ENCODE peak calls at places on chromosome 9, in nine cellular contexts. H, D, T, B, C, J, X, A and R are unnamed samples.

GRCh38 chr9:128937310-128938165 is 9.9 kb downstream of the DOLK start:
- DNase-seq in H (no peak), D (no peak), T (no peak), B (no peak), C (no peak), J (no peak), X (no peak), A (no peak), R (no peak)

GRCh38 chr9:88953401-88954029 is 37.8 kb upstream of the S1PR3 start:
- DNase-seq in H (no peak), D (peak; percentile 71), T (peak; percentile 43), B (peak; percentile 78), C (no peak), J (peak; percentile 69), X (no peak), A (no peak), R (peak; percentile 66)

GRCh38 chr9:18720691-18721090 is 246.7 kb downstream of the ADAMTSL1 start:
- DNase-seq in H (no peak), D (no peak), T (no peak), B (peak; percentile 20), C (no peak), J (peak; percentile 19), X (no peak), A (no peak), R (no peak)

GRCh38 chr9:128056887-128057723 is 10.0 kb downstream of the NAIF1 start:
- DNase-seq in H (no peak), D (no peak), T (no peak), B (no peak), C (peak; percentile 40), J (no peak), X (no peak), A (no peak), R (no peak)

GRCh38 chr9:130336885-130337284 is 71.3 kb downstream of the HMCN2 start:
- DNase-seq in H (no peak), D (no peak), T (no peak), B (no peak), C (no peak), J (no peak), X (no peak), A (no peak), R (no peak)

GRCh38 chr9:127877566-127877998 is at the start of gene AK1:
- DNase-seq in H (no peak), D (peak; percentile 87), T (peak; percentile 87), B (peak; percentile 77), C (peak; percentile 74), J (peak; percentile 68), X (peak; percentile 78), A (no peak), R (peak; percentile 79)

GRCh38 chr9:37149646-37150308 is 29.4 kb downstream of the ZCCHC7 start:
- DNase-seq in H (no peak), D (no peak), T (no peak), B (no peak), C (no peak), J (no peak), X (no peak), A (no peak), R (no peak)

GRCh38 chr9:133490201-133490681 is 11.3 kb upstream of the SLC2A6 start:
- DNase-seq in H (no peak), D (no peak), T (no peak), B (no peak), C (no peak), J (no peak), X (no peak), A (no peak), R (no peak)

GRCh38 chr9:86469476-86470087 is 115.4 kb upstream of the TUT7 start:
- DNase-seq in H (no peak), D (no peak), T (no peak), B (no peak), C (no peak), J (no peak), X (no peak), A (no peak), R (no peak)

GRCh38 chr9:133601746-133602145 is 7.4 kb downstream of the FAM163B start:
- DNase-seq in H (no peak), D (no peak), T (no peak), B (no peak), C (no peak), J (no peak), X (no peak), A (no peak), R (no peak)

GRCh38 chr9:23123048-23123632 is 676.5 kb downstream of the DMRTA1 start:
- DNase-seq in H (no peak), D (no peak), T (peak; percentile 7), B (peak; percentile 42), C (peak; percentile 7), J (peak; percentile 8), X (no peak), A (no peak), R (peak; percentile 29)

GRCh38 chr9:93123561-93124283 is 10.3 kb downstream of the NINJ1 start:
- DNase-seq in H (no peak), D (peak; percentile 46), T (no peak), B (no peak), C (no peak), J (no peak), X (peak; percentile 10), A (no peak), R (no peak)

GRCh38 chr9:75852746-75853145 is 37.7 kb upstream of the PCSK5 start:
- DNase-seq in H (no peak), D (no peak), T (no peak), B (no peak), C (no peak), J (no peak), X (no peak), A (no peak), R (no peak)

GRCh38 chr9:136201609-136202448 is 3.1 kb downstream of the LHX3 start:
- DNase-seq in H (no peak), D (peak; percentile 65), T (peak; percentile 81), B (no peak), C (no peak), J (no peak), X (no peak), A (no peak), R (no peak)

GRCh38 chr9:105690742-105691141 is 3.6 kb upstream of the TMEM38B start:
- DNase-seq in H (no peak), D (no peak), T (peak; percentile 48), B (peak; percentile 58), C (no peak), J (peak; percentile 17), X (no peak), A (no peak), R (no peak)

GRCh38 chr9:96217358-96217755 is 84.6 kb downstream of the HSD17B3 start:
- DNase-seq in H (no peak), D (peak; percentile 94), T (no peak), B (no peak), C (no peak), J (no peak), X (peak; percentile 15), A (no peak), R (no peak)

GRCh38 chr9:90988318-90988717 is 186.7 kb downstream of the SYK start:
- DNase-seq in H (no peak), D (no peak), T (no peak), B (no peak), C (no peak), J (no peak), X (no peak), A (no peak), R (no peak)

GRCh38 chr9:109780453-109781033 is 545 bp downstream of the PALM2AKAP2 start:
- DNase-seq in H (no peak), D (peak; percentile 56), T (peak; percentile 25), B (peak; percentile 59), C (peak; percentile 34), J (peak; percentile 40), X (no peak), A (no peak), R (peak; percentile 11)

GRCh38 chr9:117153021-117153420 is 261.8 kb downstream of the ASTN2 start:
- DNase-seq in H (no peak), D (no peak), T (no peak), B (peak; percentile 5), C (no peak), J (peak; percentile 11), X (no peak), A (no peak), R (no peak)